ENCODE peak calls at places on chromosomes 12 and 14, in six cellular contexts. T is IMR-90, A is GM12891, Q is posterior cingulate gyrus, V is upper lobe of right lung, U is aorta. X is an unnamed sample.

GRCh38 chr12:27252934-27253333 is 8.8 kb downstream of the STK38L start:
- DNase-seq in T (no peak), A (no peak), Q (no peak), V (no peak), U (no peak), X (no peak)

GRCh38 chr12:46908236-46908935 is 82.6 kb upstream of the SLC38A4 start:
- DNase-seq in T (peak), A (no peak), Q (no peak), V (no peak), U (no peak), X (no peak)

GRCh38 chr12:124797321-124797720 is 66.3 kb downstream of the SCARB1 start:
- DNase-seq in T (no peak), A (no peak), Q (no peak), V (no peak), U (no peak), X (no peak)

GRCh38 chr12:96687719-96688118 is 198.3 kb downstream of the CFAP54 start:
- DNase-seq in T (no peak), A (no peak), Q (no peak), V (no peak), U (no peak), X (no peak)

GRCh38 chr12:124327362-124328043 is 32.6 kb downstream of the RFLNA start:
- DNase-seq in T (no peak), A (no peak), Q (no peak), V (no peak), U (no peak), X (no peak)

GRCh38 chr12:88108021-88108420 is 33.9 kb downstream of the CEP290 start:
- DNase-seq in T (peak), A (no peak), Q (no peak), V (no peak), U (no peak), X (no peak)

GRCh38 chr14:90871605-90872233 is 55.5 kb upstream of the TTC7B start:
- DNase-seq in T (peak), A (no peak), Q (no peak), V (no peak), U (no peak), X (no peak)

GRCh38 chr12:67452119-67452805 is 183.1 kb downstream of the CAND1 start:
- DNase-seq in T (no peak), A (no peak), Q (no peak), V (no peak), U (no peak), X (no peak)

X was measured in SK-N-MC.